ENCODE peak calls at places on chromosomes 13 and 19, in four cellular contexts. U is HFF-Myc, S is body of pancreas, C is fibroblast of lung. O is an unnamed sample.

GRCh38 chr19:14383556-14383897 is 2.3 kb downstream of the ADGRE5 start:
- DNase-seq in S (no peak), U (no peak), C (no peak), O (no peak)

GRCh38 chr19:38900816-38901215 is 1.0 kb downstream of the NFKBIB start:
- DNase-seq in C (no peak), U (no peak), S (no peak), O (no peak)

GRCh38 chr13:36418022-36418805 is 14.1 kb upstream of the CCNA1 start:
- DNase-seq in U (peak), C (peak), S (no peak), O (no peak)

GRCh38 chr19:16208847-16209246 is 11.1 kb downstream of the AP1M1 start:
- DNase-seq in S (no peak), C (no peak), U (no peak), O (no peak)

GRCh38 chr13:70708744-70709143 is 600.5 kb upstream of the KLHL1 start:
- DNase-seq in U (no peak), C (no peak), S (no peak), O (no peak)

GRCh38 chr13:93766719-93767118 is 540.1 kb downstream of the GPC6 start:
- DNase-seq in U (no peak), C (no peak), S (no peak), O (no peak)

GRCh38 chr19:55368701-55369563 is 1.3 kb downstream of the IL11 start:
- DNase-seq in U (no peak), C (peak), S (no peak), O (no peak)

GRCh38 chr13:30865131-30866009 is 40.7 kb upstream of the MEDAG start:
- DNase-seq in S (peak), U (peak), C (peak), O (no peak)

GRCh38 chr13:93244141-93244917 is 17.7 kb downstream of the GPC6 start:
- DNase-seq in S (no peak), U (no peak), C (peak), O (peak)

GRCh38 chr19:9934132-9934950 is 2.0 kb downstream of the OLFM2 start:
- DNase-seq in S (peak), U (peak), C (no peak), O (no peak)

DNA sequence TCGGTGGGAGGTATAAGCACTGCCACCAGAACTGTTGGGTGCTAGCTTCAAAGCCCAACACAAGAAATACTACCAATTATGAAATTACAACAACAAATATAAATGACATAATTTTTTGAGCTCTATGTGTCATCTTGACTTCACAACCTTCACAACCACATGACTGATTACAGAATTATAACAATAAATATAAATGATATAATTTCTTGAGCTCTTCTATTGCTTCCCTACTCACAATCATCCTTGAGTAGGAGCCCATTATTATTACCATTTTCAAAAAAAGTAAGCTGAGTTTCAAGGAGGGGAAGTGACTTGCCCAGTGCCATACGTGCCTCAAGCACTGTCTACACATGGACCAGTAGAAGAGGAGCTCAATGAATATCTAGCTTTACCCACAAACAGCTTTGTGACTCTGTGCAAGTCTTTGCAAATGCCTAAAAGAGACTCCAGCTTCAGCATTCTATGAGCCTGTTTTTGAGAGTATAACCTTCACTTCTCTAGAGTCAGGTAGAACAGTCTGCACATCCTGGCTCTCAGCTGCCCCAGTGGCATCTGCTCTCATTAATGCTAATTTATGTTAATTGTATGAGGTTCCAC is 22.6 kb downstream of the NCAN start:
- DNase-seq in C (no peak), U (no peak), S (no peak), O (no peak)
- TF ChIP-seq CTCF in C (no peak), U (no peak), S (no peak), O (no peak)

DNA sequence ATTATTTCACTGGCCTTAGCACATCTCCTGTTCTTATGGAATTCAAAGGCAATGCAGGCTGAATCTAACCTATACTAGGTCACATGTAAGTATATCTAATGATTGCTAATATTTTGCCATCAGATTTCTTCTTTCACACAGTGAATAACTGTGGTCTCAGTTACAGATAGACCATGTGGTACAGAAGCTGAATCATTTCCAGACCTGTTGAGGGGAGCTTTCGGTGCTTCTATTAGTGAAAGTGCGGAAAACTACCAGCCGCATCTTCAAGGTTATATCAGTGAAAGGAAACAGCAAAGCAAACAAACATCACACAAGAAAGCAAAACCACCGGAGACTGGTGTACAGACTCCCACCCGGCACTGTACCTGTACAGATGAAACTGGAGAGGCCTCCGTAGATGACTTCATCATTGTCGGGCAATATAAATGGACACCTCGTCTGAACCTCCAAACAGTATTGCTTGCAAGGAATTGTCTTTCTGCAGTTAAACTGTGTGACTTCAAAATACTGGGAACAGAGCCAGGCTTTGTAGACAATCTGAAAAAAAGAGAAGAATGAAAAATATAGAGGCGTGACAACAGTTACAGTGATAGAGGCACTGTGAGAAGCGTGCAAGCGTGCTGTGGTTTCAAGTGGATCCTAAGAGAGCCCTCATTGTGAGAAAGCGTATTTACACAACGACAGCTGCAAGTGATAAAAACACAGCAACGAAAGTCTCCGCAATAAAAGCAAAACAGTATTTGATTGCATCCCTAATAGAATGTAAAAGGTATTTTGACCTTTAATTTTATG is 642.5 kb upstream of the ARGLU1 start:
- DNase-seq in S (no peak), U (no peak), C (peak), O (no peak)
- H3K4me3 ChIP-seq in S (no peak), U (no peak), C (no peak), O (no peak)

GRCh38 chr13:43057653-43058317 is 34.4 kb downstream of the DNAJC15 start:
- DNase-seq in C (peak), U (peak), S (no peak), O (no peak)
- TF ChIP-seq CTCF in C (no peak), U (no peak), S (no peak), O (no peak)

DNA sequence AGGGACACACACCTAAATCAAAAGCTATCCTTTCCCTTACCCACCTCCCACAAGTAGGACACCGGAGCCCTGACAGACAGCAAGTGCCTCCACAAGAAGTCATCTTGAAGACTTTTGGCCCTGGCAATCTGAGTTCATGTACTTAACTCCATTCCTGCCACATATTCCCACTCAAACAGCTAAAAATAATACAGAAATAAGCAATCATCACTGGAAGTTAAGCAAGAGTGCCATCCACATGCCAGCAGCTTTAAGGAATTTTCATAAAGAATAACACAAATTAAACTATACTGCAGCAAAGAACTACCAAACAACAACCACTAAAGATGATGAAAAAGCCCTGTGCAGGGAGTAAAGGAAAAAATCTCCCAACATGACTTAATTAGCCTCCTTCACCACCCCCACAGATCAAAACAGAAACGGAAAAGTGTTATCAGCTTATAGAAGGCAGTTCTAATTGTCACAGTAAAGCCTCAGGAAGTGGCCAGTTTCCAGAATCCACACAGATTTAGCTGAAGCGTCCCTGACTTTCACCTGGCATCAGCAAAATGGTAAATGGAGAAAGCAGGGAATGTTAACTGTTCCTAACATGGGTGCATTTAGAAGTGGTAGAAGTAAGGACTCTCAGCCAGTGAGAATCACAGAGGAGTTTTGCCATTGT is 343.9 kb downstream of the TBC1D4 start:
- DNase-seq in U (no peak), C (no peak), S (no peak), O (no peak)
- H3K4me3 ChIP-seq in U (no peak), C (no peak), S (no peak), O (no peak)

GRCh38 chr19:53365134-53365898 is at the start of gene ZNF525:
- DNase-seq in S (peak), U (peak), C (peak), O (no peak)
- TF ChIP-seq CTCF in S (peak), U (no peak), C (peak), O (peak)

DNA sequence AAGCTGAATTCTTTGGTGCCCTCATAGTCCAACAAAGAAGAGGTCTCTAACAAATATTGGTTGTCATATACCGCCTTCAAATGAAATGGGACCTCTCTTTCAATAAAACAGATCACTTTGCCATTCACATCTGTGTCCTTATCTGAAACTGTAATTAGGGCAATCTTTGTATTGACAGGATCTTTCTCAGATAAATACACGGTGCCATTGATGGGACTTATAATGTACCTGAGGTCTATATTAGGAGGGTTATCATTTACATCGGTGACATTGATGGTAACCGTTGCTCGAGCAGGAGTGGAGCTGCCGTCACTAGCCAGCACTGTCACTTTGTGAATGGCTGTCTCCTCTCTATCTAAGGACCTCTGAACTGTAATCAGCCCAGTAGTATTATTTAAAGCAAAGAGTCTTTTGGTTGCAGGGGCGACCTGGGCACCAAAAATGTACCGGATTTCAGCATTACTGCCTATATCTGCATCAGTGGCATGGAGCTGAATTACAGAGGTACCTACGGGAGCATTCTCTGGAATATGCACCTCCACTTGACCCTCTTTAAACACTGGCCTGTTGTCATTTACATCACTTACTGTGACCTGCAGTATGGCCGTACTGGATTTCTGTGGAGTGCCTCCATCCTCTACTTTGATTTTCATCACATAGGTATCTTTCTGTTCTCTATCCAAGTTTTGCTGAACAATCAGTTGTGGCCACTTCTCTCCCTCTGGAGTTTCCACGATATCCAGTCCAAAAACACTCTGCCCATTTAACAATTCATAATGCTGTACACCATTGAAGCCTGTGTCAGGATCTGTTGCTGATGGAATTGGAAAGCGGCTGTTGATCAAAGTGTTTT is 2.8 kb downstream of the PCDH9 start:
- DNase-seq in U (no peak), C (no peak), S (no peak), O (no peak)
- H3K4me3 ChIP-seq in U (no peak), C (no peak), S (no peak), O (no peak)

GRCh38 chr19:31314156-31314555 is 35.1 kb downstream of the TSHZ3 start:
- DNase-seq in U (no peak), C (no peak), S (no peak), O (no peak)

GRCh38 chr19:31313291-31314030 is 35.8 kb downstream of the TSHZ3 start:
- DNase-seq in S (no peak), U (no peak), C (no peak), O (no peak)

GRCh38 chr19:31315621-31316011 is 33.6 kb downstream of the TSHZ3 start:
- DNase-seq in C (no peak), S (no peak), U (no peak), O (no peak)

GRCh38 chr19:31316201-31316951 is 32.9 kb downstream of the TSHZ3 start:
- DNase-seq in U (no peak), C (peak), S (no peak), O (no peak)

GRCh38 chr19:31314849-31315620 is 34.2 kb downstream of the TSHZ3 start:
- DNase-seq in S (no peak), U (no peak), C (no peak), O (no peak)
- TF ChIP-seq CTCF in S (no peak), U (peak), C (no peak), O (peak)

DNA sequence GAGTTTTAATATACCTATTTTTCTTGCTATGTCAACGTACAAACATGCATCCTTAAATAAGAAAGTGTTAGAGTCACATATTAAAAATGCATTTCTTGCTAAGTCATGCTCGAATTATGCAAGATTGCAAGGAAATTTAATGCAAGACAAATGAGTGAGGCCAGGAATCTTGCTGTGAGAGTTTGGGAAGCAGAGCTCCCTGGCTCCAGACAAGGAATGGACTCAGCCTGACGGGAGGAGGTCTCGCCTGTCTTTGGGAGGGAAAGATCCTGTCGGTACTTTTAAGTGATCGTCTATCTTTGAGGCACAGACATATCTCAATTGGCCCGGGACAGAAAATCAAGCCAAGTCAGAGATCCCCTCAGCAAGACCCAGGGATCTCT is 39.2 kb downstream of the RFX2 start:
- DNase-seq in U (no peak), S (no peak), C (peak), O (no peak)
- H3K4me3 ChIP-seq in U (no peak), S (no peak), C (no peak), O (no peak)

GRCh38 chr13:77026255-77026782 is 640 bp downstream of the FBXL3 start:
- DNase-seq in S (peak), U (no peak), C (peak), O (no peak)
- TF ChIP-seq CTCF in S (no peak), U (no peak), C (no peak), O (no peak)

O was measured in epithelial cell of proximal tubule.